ENCODE peak calls at places on chromosomes 3 and 15, in ten cellular contexts. D is foreskin fibroblast, A is astrocyte, E is MM.1S, Y is tibial nerve, X is BJ, G is upper lobe of right lung, B is IMR-90, O is fibroblast of the aortic adventitia, R is endothelial cell of umbilical vein. P is an unnamed sample.

GRCh38 chr3:100650651-100651611 is 41.5 kb downstream of the ADGRG7 start:
- DNase-seq in B (peak; percentile 54), Y (peak; percentile 15), R (peak; percentile 79), E (peak; percentile 54), D (peak; percentile 47), X (peak; percentile 25), G (no peak), A (peak; percentile 61), O (peak; percentile 61), P (peak; percentile 80)

GRCh38 chr15:74958320-74958907 is 1.8 kb upstream of the RPP25 start:
- DNase-seq in A (no peak), E (no peak), B (no peak), R (no peak), O (peak; percentile 35), D (peak; percentile 40), G (peak; percentile 82), Y (peak; percentile 32), X (no peak), P (peak; percentile 34)

GRCh38 chr3:79872483-79872882 is 104.7 kb upstream of the ROBO1 start:
- DNase-seq in X (peak; percentile 84), Y (no peak), O (peak; percentile 60), B (peak; percentile 78), G (no peak), R (peak; percentile 96), E (no peak), D (no peak), A (peak; percentile 93), P (no peak)

GRCh38 chr3:127775398-127776109 is 46.8 kb downstream of the MGLL start:
- DNase-seq in G (peak; percentile 69), B (peak; percentile 90), E (no peak), A (peak; percentile 85), O (peak; percentile 64), X (no peak), D (peak; percentile 79), R (peak; percentile 61), Y (peak; percentile 46), P (no peak)

GRCh38 chr3:187136936-187137335 is 2.4 kb downstream of the RPL39L start:
- DNase-seq in D (peak; percentile 69), E (no peak), X (no peak), A (peak; percentile 45), R (no peak), Y (no peak), G (no peak), O (peak; percentile 42), B (peak; percentile 74), P (peak; percentile 96)

GRCh38 chr15:98958918-98959639 is 48.5 kb downstream of the PGPEP1L start:
- DNase-seq in B (no peak), R (no peak), D (no peak), Y (no peak), O (no peak), X (no peak), A (no peak), G (no peak), E (no peak), P (no peak)

GRCh38 chr15:46900992-46901391 is 816.3 kb upstream of the SEMA6D start:
- DNase-seq in G (no peak), R (no peak), O (no peak), D (peak; percentile 4), X (no peak), E (no peak), A (no peak), B (no peak), Y (no peak), P (peak; percentile 3)

GRCh38 chr3:147797095-147797494 is 387.9 kb downstream of the ZIC1 start:
- DNase-seq in R (peak; percentile 64), G (no peak), O (no peak), E (no peak), X (no peak), Y (no peak), B (no peak), D (no peak), A (peak; percentile 29), P (no peak)

GRCh38 chr3:37974121-37974927 is 16.3 kb upstream of the VILL start:
- DNase-seq in Y (peak; percentile 67), R (peak; percentile 63), E (peak; percentile 61), D (peak; percentile 48), A (peak; percentile 22), G (peak; percentile 79), X (no peak), O (peak; percentile 60), B (peak; percentile 48), P (peak; percentile 67)

GRCh38 chr3:24709921-24710320 is 215.3 kb upstream of the THRB start:
- DNase-seq in D (no peak), E (no peak), G (no peak), Y (no peak), O (no peak), R (no peak), X (no peak), B (no peak), A (no peak), P (peak; percentile 13)

GRCh38 chr3:121855555-121855954 is 20.5 kb downstream of the EAF2 start:
- DNase-seq in R (peak; percentile 8), E (no peak), Y (no peak), D (no peak), B (no peak), A (no peak), O (no peak), G (no peak), X (no peak), P (peak; percentile 72)

GRCh38 chr3:157807286-157807685 is 298.9 kb downstream of the SHOX2 start:
- DNase-seq in O (peak; percentile 19), R (no peak), E (no peak), B (peak; percentile 33), A (no peak), X (no peak), G (no peak), Y (no peak), D (peak; percentile 45), P (peak; percentile 51)

GRCh38 chr3:117219296-117219695 is 509.7 kb downstream of the TUSC7 start:
- DNase-seq in E (no peak), B (peak; percentile 8), A (no peak), G (no peak), Y (no peak), O (no peak), D (no peak), X (no peak), R (no peak), P (no peak)

GRCh38 chr15:22827125-22827524 is 11.3 kb upstream of the NIPA2 start:
- DNase-seq in B (no peak), O (no peak), D (no peak), X (no peak), G (no peak), E (no peak), A (no peak), R (no peak), Y (no peak), P (no peak)

GRCh38 chr15:22819651-22820050 is 18.8 kb upstream of the NIPA2 start:
- DNase-seq in R (no peak), D (no peak), B (no peak), X (no peak), O (no peak), G (no peak), A (no peak), E (no peak), Y (no peak), P (no peak)

GRCh38 chr15:22823495-22824128 is 14.9 kb upstream of the NIPA2 start:
- DNase-seq in R (no peak), E (no peak), G (no peak), A (no peak), X (no peak), D (no peak), Y (no peak), B (no peak), O (no peak), P (no peak)
- TF ChIP-seq CTCF in R (no peak), E (no peak), G (no peak), A (no peak), X (no peak), D (no peak), Y (no peak), B (no peak), O (no peak), P (no peak)

GRCh38 chr3:43644443-43644842 is 22.6 kb upstream of the ANO10 start:
- DNase-seq in O (no peak), D (no peak), A (no peak), R (no peak), X (no peak), B (no peak), Y (no peak), G (no peak), E (no peak), P (no peak)

GRCh38 chr3:43647331-43648166 is 25.7 kb upstream of the ANO10 start:
- DNase-seq in E (no peak), B (no peak), X (no peak), R (no peak), Y (no peak), A (no peak), G (no peak), D (no peak), O (peak; percentile 57), P (no peak)

GRCh38 chr3:43648957-43649356 is 27.1 kb upstream of the ANO10 start:
- DNase-seq in Y (no peak), A (no peak), X (no peak), D (no peak), R (no peak), O (no peak), G (no peak), E (no peak), B (no peak), P (no peak)

GRCh38 chr3:43650345-43650744 is 28.5 kb upstream of the ANO10 start:
- DNase-seq in B (no peak), X (no peak), G (no peak), Y (no peak), R (no peak), E (no peak), D (no peak), O (no peak), A (no peak), P (no peak)

GRCh38 chr3:43649365-43649968 is 27.7 kb upstream of the ANO10 start:
- DNase-seq in G (peak; percentile 32), A (no peak), E (no peak), Y (no peak), X (no peak), D (no peak), O (no peak), B (no peak), R (no peak), P (no peak)
- H3K4me3 ChIP-seq in G (peak overlapping the region; percentile 8), A (no peak overlapping the region), E (no peak overlapping the region), Y (no peak overlapping the region), X (no peak overlapping the region), D (no peak overlapping the region), O (no peak overlapping the region), B (no peak overlapping the region), R (no peak overlapping the region), P (no peak overlapping the region)

GRCh38 chr3:183825380-183826161 is at the start of gene MAP6D1:
- DNase-seq in X (no peak), O (peak; percentile 18), B (peak; percentile 46), D (peak; percentile 35), E (no peak), A (peak; percentile 18), Y (no peak), G (peak; percentile 76), R (peak; percentile 42), P (peak; percentile 36)
- TF ChIP-seq CTCF in X (peak; percentile 40), O (peak; percentile 24), B (peak; percentile 47), D (peak; percentile 23), E (no peak), A (peak; percentile 15), Y (peak; percentile 36), G (peak; percentile 24), R (peak; percentile 26), P (peak; percentile 5)

GRCh38 chr3:103949690-103950089 is 1417.0 kb upstream of the ALCAM start:
- DNase-seq in G (no peak), A (no peak), X (no peak), B (no peak), Y (no peak), O (no peak), D (no peak), E (no peak), R (no peak), P (peak; percentile 28)

GRCh38 chr3:103947062-103947461 is 1419.6 kb upstream of the ALCAM start:
- DNase-seq in E (no peak), D (no peak), X (no peak), R (no peak), O (no peak), G (no peak), Y (no peak), B (no peak), A (no peak), P (no peak)

GRCh38 chr3:103950676-103951075 is 1416.0 kb upstream of the ALCAM start:
- DNase-seq in Y (no peak), O (no peak), R (no peak), B (no peak), A (no peak), G (no peak), D (no peak), X (no peak), E (no peak), P (no peak)
- H3K4me3 ChIP-seq in Y (no peak overlapping the region), O (no peak overlapping the region), R (no peak overlapping the region), B (no peak overlapping the region), A (no peak overlapping the region), G (no peak overlapping the region), D (no peak overlapping the region), X (no peak overlapping the region), E (no peak overlapping the region), P (no peak overlapping the region)